ENCODE peak calls at places on chromosomes 6 and 20, in nine cellular contexts. U is esophagus muscularis mucosa, D is ovary, Y is heart left ventricle, W is uterus, X is IMR-90, P is Peyer's patch, I is body of pancreas, S is HCT116. H is an unnamed sample.
A peak's percentile ranks its signal among the peaks of the same experiment; 100 is the strongest.

GRCh38 chr6:144953552-144954240 is 668.6 kb downstream of the UTRN start:
- DNase-seq in U (no peak), D (no peak), Y (no peak), W (no peak), X (peak; percentile 62), P (no peak), I (no peak), S (peak; percentile 45), H (no peak)

GRCh38 chr6:157592566-157592965 is 211.6 kb downstream of the ZDHHC14 start:
- DNase-seq in U (peak; percentile 55), D (no peak), Y (no peak), W (no peak), X (no peak), P (no peak), I (peak; percentile 64), S (no peak), H (peak; percentile 61)

GRCh38 chr6:152450519-152450918 is 186.6 kb downstream of the SYNE1 start:
- DNase-seq in U (no peak), D (no peak), Y (no peak), W (no peak), X (no peak), P (no peak), I (no peak), S (no peak), H (no peak)

GRCh38 chr20:52425253-52425652 is 233.7 kb upstream of the ZFP64 start:
- DNase-seq in U (no peak), D (no peak), Y (no peak), W (no peak), X (peak; percentile 6), P (no peak), I (no peak), S (no peak), H (no peak)

GRCh38 chr20:51439160-51439689 is 103.3 kb downstream of the NFATC2 start:
- DNase-seq in U (no peak), D (no peak), Y (no peak), W (no peak), X (no peak), P (no peak), I (no peak), S (no peak), H (no peak)

GRCh38 chr6:53718597-53719460 is 53.3 kb upstream of the KLHL31 start:
- DNase-seq in U (no peak), D (no peak), Y (peak; percentile 33), W (peak; percentile 22), X (peak; percentile 75), P (no peak), I (peak; percentile 69), S (peak; percentile 65), H (no peak)

GRCh38 chr6:28979679-28980078 is 25.4 kb downstream of the ZNF311 start:
- DNase-seq in U (no peak), D (no peak), Y (no peak), W (no peak), X (no peak), P (no peak), I (no peak), S (no peak), H (no peak)

GRCh38 chr20:723756-724155 is 44.5 kb downstream of the SLC52A3 start:
- DNase-seq in U (no peak), D (no peak), Y (no peak), W (no peak), X (no peak), P (no peak), I (peak; percentile 20), S (no peak), H (peak; percentile 56)

GRCh38 chr6:90343581-90343980 is 46.9 kb upstream of the BACH2 start:
- DNase-seq in U (no peak), D (peak; percentile 59), Y (no peak), W (no peak), X (peak; percentile 53), P (no peak), I (peak; percentile 20), S (peak; percentile 10), H (no peak)

GRCh38 chr20:45338121-45339030 is 9.8 kb downstream of the SDC4 start:
- DNase-seq in U (no peak), D (no peak), Y (no peak), W (no peak), X (no peak), P (no peak), I (no peak), S (no peak), H (no peak)
- H3K4me1 ChIP-seq in U (peaks cover 83% of the 10 kb centered on the region), D (peaks cover 26% of the 10 kb centered on the region), Y (peaks cover 25% of the 10 kb centered on the region), W (peaks cover 17% of the 10 kb centered on the region), X (peaks cover 57% of the 10 kb centered on the region), P (no peaks in the 10 kb centered on the region), I (peaks cover 83% of the 10 kb centered on the region), S (peaks cover 70% of the 10 kb centered on the region), H (peaks cover 22% of the 10 kb centered on the region)

GRCh38 chr6:16759646-16760535 is 1.4 kb downstream of the ATXN1 start:
- DNase-seq in U (peak; percentile 98), D (peak; percentile 89), Y (peak; percentile 94), W (peak; percentile 92), X (peak; percentile 84), P (peak; percentile 94), I (peak; percentile 90), S (no peak), H (peak; percentile 97)
- TF ChIP-seq POLR2A in U (no peak), D (peak; percentile 49), Y (peak; percentile 84), W (peak; percentile 75), X (peak; percentile 87), P (peak; percentile 88), I (peak; percentile 95), S (no peak), H (no peak)

DNA sequence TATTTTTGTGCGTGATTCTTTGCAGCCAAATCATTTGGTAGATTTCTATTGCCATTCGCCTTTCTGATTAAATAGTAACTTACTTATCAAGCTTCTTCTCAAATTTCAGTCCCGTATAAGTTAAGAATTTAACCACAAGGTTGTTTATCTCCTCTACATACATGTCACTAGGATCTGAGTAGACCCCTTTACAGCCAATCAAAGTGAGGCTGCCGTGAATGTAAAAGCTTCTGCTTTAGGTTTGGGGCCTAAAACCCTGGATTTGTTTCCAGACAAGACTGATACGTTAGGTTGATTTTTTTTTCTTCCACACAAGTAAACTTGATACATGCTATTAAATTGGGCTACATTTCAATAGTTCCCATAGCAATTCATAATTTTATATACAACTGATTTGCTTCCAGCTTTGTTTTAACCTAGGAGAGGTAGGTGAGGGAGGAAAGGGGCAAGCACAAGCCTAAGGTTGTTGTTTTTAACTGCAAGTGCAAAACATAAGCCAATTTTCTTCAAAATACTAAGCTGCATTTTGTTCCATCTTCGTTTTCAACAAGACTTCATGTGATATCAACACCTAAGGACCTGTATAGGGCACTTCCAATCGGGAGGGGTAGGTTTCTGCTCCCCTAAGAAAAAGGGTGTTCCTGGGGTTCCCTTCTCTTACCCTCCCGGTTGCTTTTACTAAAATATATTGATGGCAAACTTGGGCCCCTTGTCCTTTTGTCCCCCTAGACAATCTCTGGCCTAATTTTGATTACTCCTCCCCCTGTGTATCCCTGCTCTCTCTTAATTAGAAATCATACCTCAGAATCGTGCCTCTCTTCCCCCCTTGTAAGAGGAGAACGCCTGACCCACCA is 1.7 kb downstream of the RANBP9 start:
- DNase-seq in U (no peak), D (no peak), Y (no peak), W (no peak), X (peak; percentile 79), P (no peak), I (no peak), S (no peak), H (no peak)
- H3K27ac ChIP-seq in U (peak overlapping the region; percentile 97), D (peak overlapping the region; percentile 81), Y (peak overlapping the region; percentile 95), W (peak overlapping the region; percentile 97), X (peak overlapping the region; percentile 91), P (peak overlapping the region; percentile 98), I (peak overlapping the region; percentile 85), S (peak overlapping the region; percentile 92), H (peak overlapping the region; percentile 96)

GRCh38 chr6:16909599-16910360 is 148.5 kb upstream of the ATXN1 start:
- DNase-seq in U (no peak), D (no peak), Y (no peak), W (no peak), X (peak; percentile 91), P (no peak), I (no peak), S (no peak), H (no peak)

GRCh38 chr6:16918586-16918985 is 157.3 kb upstream of the ATXN1 start:
- DNase-seq in U (no peak), D (no peak), Y (no peak), W (peak; percentile 18), X (no peak), P (no peak), I (no peak), S (no peak), H (no peak)

GRCh38 chr6:16914184-16914583 is 152.9 kb upstream of the ATXN1 start:
- DNase-seq in U (no peak), D (no peak), Y (no peak), W (no peak), X (no peak), P (no peak), I (no peak), S (no peak), H (no peak)

GRCh38 chr6:16911088-16911487 is 149.8 kb upstream of the ATXN1 start:
- DNase-seq in U (no peak), D (no peak), Y (no peak), W (no peak), X (no peak), P (no peak), I (no peak), S (no peak), H (no peak)

DNA sequence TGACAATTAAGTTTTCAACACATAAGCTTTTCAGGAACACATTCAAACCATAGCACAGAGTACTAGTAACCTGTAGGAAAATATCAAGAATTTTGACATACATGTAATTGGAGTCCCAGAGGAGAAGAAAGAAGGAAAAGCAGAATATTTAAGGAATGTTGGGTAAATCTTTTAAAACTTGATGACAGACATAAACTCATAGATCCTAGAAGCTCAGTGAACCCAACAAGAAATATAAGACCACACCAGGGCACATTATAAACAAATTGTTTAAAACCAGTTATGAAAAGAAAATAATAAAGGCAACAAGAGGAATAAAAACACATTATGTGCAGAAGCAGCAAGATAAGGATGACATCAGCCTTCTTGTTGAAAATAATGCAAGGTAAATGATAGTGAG is 151.5 kb upstream of the ATXN1 start:
- DNase-seq in U (no peak), D (no peak), Y (no peak), W (no peak), X (no peak), P (no peak), I (no peak), S (no peak), H (no peak)
- H3K4me1 ChIP-seq in U (no peaks in the 10 kb centered on the region), D (no peaks in the 10 kb centered on the region), Y (no peaks in the 10 kb centered on the region), W (no peaks in the 10 kb centered on the region), X (peaks cover 10% of the 10 kb centered on the region), P (no peaks in the 10 kb centered on the region), I (peaks cover 6% of the 10 kb centered on the region), S (no peaks in the 10 kb centered on the region), H (no peaks in the 10 kb centered on the region)

DNA sequence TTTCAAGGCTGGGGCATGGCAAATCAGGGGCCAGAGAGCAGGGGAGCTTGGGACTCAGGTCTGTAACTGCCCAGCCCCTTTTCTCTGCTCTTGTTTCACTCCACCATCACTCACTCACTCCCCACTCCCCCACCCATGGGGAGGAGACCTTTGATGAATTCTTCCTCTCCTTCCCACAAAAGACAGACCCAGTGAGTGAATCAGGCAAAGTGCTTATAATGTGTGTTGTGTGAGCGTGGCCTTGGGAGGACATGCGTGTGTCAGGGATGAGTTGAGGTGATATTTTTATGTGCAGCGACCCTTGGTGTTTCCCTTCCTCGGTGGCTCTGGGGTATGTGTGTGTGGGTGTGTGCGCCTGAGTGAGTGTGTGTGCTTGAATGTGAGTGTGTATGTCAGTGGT is 1.0 kb upstream of the CUL9 start:
- DNase-seq in U (no peak), D (no peak), Y (no peak), W (no peak), X (peak; percentile 19), P (no peak), I (no peak), S (no peak), H (no peak)
- TF ChIP-seq POLR2A in U (no peak), D (no peak), Y (no peak), W (no peak), X (no peak), P (no peak), I (no peak), S (no peak), H (no peak)

GRCh38 chr20:33650753-33651561 is 11.2 kb upstream of the C20orf144 start:
- DNase-seq in U (no peak), D (no peak), Y (no peak), W (no peak), X (no peak), P (no peak), I (no peak), S (no peak), H (peak; percentile 25)
- H3K27ac ChIP-seq in U (no peak overlapping the region), D (no peak overlapping the region), Y (no peak overlapping the region), W (no peak overlapping the region), X (no peak overlapping the region), P (peak overlapping the region; percentile 36), I (no peak overlapping the region), S (no peak overlapping the region), H (no peak overlapping the region)

H was measured in spleen.